ENCODE peak calls at places on chromosomes 11 and 22, in ten cellular contexts. I, A, V, J, D, G, Y, C, W and S are unnamed samples.

GRCh38 chr11:6443269-6444003 is 2.6 kb upstream of the HPX start:
- DNase-seq in I (peak; percentile 28), A (peak; percentile 45), V (peak; percentile 36), J (peak; percentile 38), D (peak; percentile 44), G (no peak), Y (peak; percentile 61), C (no peak), W (peak; percentile 82), S (peak; percentile 58)

GRCh38 chr11:127385071-127385470 is 384.5 kb upstream of the KIRREL3 start:
- DNase-seq in I (no peak), A (no peak), V (no peak), J (no peak), D (no peak), G (no peak), Y (no peak), C (no peak), W (no peak), S (no peak)

GRCh38 chr22:25153961-25154685 is 45.5 kb upstream of the CRYBB3 start:
- DNase-seq in I (peak; percentile 36), A (no peak), V (no peak), J (peak; percentile 11), D (peak; percentile 50), G (no peak), Y (peak; percentile 80), C (peak; percentile 86), W (peak; percentile 50), S (no peak)

GRCh38 chr11:9689721-9690120 is 25.8 kb downstream of the SWAP70 start:
- DNase-seq in I (no peak), A (no peak), V (no peak), J (no peak), D (no peak), G (no peak), Y (no peak), C (no peak), W (no peak), S (no peak)

GRCh38 chr11:119317592-119318239 is 786 bp upstream of the MCAM start:
- DNase-seq in I (no peak), A (no peak), V (no peak), J (no peak), D (no peak), G (no peak), Y (no peak), C (no peak), W (no peak), S (no peak)

GRCh38 chr11:13316528-13316961 is 39.0 kb downstream of the BMAL1 start:
- DNase-seq in I (no peak), A (no peak), V (no peak), J (peak; percentile 60), D (no peak), G (no peak), Y (no peak), C (no peak), W (peak; percentile 50), S (no peak)

GRCh38 chr11:15500643-15501042 is 385.9 kb downstream of the INSC start:
- DNase-seq in I (no peak), A (no peak), V (no peak), J (no peak), D (no peak), G (no peak), Y (no peak), C (no peak), W (no peak), S (no peak)

GRCh38 chr11:19276859-19277808 is 36.4 kb upstream of the E2F8 start:
- DNase-seq in I (peak; percentile 28), A (no peak), V (peak; percentile 67), J (no peak), D (no peak), G (no peak), Y (peak; percentile 75), C (no peak), W (peak; percentile 67), S (no peak)

DNA sequence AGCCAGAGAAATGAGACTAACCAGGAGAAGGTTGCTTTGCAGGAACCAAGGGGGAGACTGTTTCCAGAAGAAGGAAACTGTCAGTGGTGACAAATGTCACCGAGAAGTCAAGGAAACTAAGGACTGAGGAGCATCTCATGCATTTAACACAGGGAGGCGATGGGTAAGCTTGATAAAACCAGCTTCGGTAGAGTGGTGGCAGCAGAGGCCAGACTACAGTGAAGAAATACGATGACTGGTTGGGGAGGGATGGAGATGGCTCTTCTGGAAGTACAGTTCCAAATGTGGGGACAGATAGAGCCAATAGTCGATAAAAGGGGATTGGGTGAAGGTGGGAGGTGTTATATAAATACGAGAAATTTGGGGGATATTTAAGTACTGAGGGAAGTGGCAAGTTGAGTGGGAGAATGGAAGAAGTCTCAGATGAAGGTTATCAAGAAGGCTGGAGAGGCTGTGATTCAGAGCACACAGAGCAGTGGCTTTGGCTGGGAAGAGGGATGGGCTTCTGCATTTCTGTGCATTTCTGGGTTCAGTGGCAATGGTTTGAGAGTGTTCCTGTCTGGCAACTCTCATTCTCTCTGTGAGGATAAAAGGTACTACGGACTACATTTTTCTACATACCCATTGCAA is 29.2 kb downstream of the SC5D start:
- DNase-seq in I (no peak), A (no peak), V (peak; percentile 15), J (peak; percentile 16), D (no peak), G (no peak), Y (peak; percentile 49), C (no peak), W (peak; percentile 31), S (no peak)
- TF ChIP-seq CTCF in I (peak; percentile 72), A (peak; percentile 16), V (no peak), J (peak; percentile 57), D (peak; percentile 34), G (peak; percentile 36), Y (peak; percentile 38), C (peak; percentile 23), W (peak; percentile 39), S (peak; percentile 45)

GRCh38 chr11:17611503-17612220 is 64.6 kb downstream of the OTOG start:
- DNase-seq in I (no peak), A (no peak), V (no peak), J (no peak), D (no peak), G (no peak), Y (no peak), C (no peak), W (no peak), S (no peak)

GRCh38 chr11:17612221-17613188 is 65.4 kb downstream of the OTOG start:
- DNase-seq in I (no peak), A (no peak), V (no peak), J (no peak), D (no peak), G (no peak), Y (no peak), C (no peak), W (no peak), S (no peak)

GRCh38 chr11:17610402-17610894 is 63.4 kb downstream of the OTOG start:
- DNase-seq in I (no peak), A (no peak), V (no peak), J (no peak), D (no peak), G (no peak), Y (no peak), C (no peak), W (no peak), S (no peak)

GRCh38 chr11:17609536-17610401 is 62.7 kb downstream of the OTOG start:
- DNase-seq in I (no peak), A (no peak), V (no peak), J (no peak), D (no peak), G (no peak), Y (no peak), C (no peak), W (no peak), S (no peak)

DNA sequence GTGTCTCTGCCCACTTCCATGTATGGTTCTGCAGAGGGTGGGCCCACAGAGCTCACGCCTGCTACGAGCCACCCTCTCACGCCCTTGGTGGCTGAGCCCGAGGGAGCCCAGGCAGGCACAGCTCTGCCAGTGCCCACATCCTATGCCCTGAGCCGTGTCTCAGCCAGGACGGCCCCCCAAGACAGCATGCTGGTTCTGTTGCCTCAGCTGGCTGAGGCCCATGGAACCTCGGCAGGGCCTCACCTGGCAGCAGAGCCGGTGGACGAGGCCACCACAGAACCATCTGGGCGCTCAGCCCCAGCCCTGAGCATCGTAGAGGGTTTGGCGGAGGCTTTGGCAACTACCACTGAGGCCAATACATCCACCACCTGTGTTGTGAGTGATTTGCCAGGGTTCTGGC is 64.0 kb downstream of the OTOG start:
- DNase-seq in I (no peak), A (no peak), V (no peak), J (no peak), D (no peak), G (no peak), Y (no peak), C (no peak), W (no peak), S (no peak)
- TF ChIP-seq CTCF in I (no peak), A (no peak), V (no peak), J (no peak), D (no peak), G (no peak), Y (no peak), C (no peak), W (no peak), S (no peak)

GRCh38 chr11:78834886-78835285 is 260.2 kb upstream of the NARS2 start:
- DNase-seq in I (no peak), A (no peak), V (no peak), J (no peak), D (no peak), G (no peak), Y (no peak), C (no peak), W (no peak), S (no peak)

GRCh38 chr11:78833237-78833636 is 258.6 kb upstream of the NARS2 start:
- DNase-seq in I (no peak), A (no peak), V (no peak), J (no peak), D (no peak), G (no peak), Y (no peak), C (no peak), W (no peak), S (no peak)

GRCh38 chr11:78831571-78831970 is 256.9 kb upstream of the NARS2 start:
- DNase-seq in I (no peak), A (no peak), V (no peak), J (no peak), D (no peak), G (no peak), Y (no peak), C (no peak), W (no peak), S (no peak)

GRCh38 chr11:78830277-78830676 is 255.6 kb upstream of the NARS2 start:
- DNase-seq in I (no peak), A (no peak), V (no peak), J (no peak), D (no peak), G (no peak), Y (no peak), C (no peak), W (peak; percentile 38), S (no peak)

DNA sequence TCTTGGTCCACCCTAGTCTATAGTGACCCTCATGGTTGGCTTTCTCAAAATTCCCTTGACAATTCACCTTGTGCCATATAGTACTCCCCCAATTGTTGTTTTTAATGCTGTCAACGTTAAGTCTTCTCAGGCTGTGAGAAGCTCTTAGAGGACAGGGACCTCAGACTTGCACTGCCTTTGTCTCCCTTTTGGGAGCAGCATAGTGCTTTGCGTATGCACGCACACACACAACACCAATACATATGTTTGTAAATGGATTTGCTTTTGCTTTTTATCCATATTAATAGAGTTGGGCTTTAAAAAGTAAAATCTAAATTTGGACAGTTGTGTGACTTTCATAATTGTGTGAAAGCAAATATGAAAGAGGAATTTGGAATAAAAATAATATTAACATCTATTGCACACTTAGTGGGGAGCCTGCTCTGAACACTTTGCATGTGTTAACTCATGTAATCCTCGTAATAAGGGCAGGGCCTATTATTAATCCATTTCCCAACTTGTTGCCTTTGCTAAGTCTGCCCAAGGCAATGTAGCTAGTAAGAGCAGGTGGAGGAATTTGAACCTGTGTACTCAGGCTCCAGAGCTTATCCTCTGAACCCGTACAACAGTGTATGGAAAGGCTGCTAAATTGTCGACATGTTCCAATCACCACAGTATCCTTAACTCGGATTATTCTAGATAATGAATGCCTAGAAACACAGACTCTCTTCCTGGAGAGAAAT is 257.7 kb upstream of the NARS2 start:
- DNase-seq in I (no peak), A (no peak), V (peak; percentile 7), J (no peak), D (no peak), G (no peak), Y (no peak), C (no peak), W (peak; percentile 20), S (no peak)
- TF ChIP-seq CTCF in I (peak; percentile 21), A (no peak), V (peak; percentile 8), J (no peak), D (no peak), G (peak; percentile 13), Y (no peak), C (no peak), W (peak; percentile 30), S (no peak)

GRCh38 chr11:67238894-67239794 is 27.1 kb upstream of the GRK2 start:
- DNase-seq in I (no peak), A (no peak), V (no peak), J (no peak), D (no peak), G (no peak), Y (no peak), C (no peak), W (peak; percentile 22), S (no peak)

GRCh38 chr11:67240575-67241389 is 25.5 kb upstream of the GRK2 start:
- DNase-seq in I (peak; percentile 73), A (peak; percentile 79), V (peak; percentile 75), J (peak; percentile 87), D (peak; percentile 68), G (peak; percentile 37), Y (peak; percentile 82), C (peak; percentile 76), W (peak; percentile 82), S (peak; percentile 77)

GRCh38 chr11:67237574-67237973 is 28.7 kb upstream of the GRK2 start:
- DNase-seq in I (no peak), A (no peak), V (no peak), J (no peak), D (no peak), G (no peak), Y (no peak), C (no peak), W (no peak), S (no peak)

GRCh38 chr11:67242548-67242947 is 23.7 kb upstream of the GRK2 start:
- DNase-seq in I (no peak), A (no peak), V (no peak), J (no peak), D (no peak), G (no peak), Y (no peak), C (no peak), W (no peak), S (no peak)

GRCh38 chr11:67239795-67240574 is 26.3 kb upstream of the GRK2 start:
- DNase-seq in I (peak; percentile 96), A (peak; percentile 88), V (peak; percentile 97), J (peak; percentile 99), D (peak; percentile 97), G (peak; percentile 96), Y (peak; percentile 97), C (peak; percentile 97), W (peak; percentile 99), S (peak; percentile 96)
- TF ChIP-seq CTCF in I (peak; percentile 41), A (no peak), V (no peak), J (peak; percentile 47), D (no peak), G (no peak), Y (no peak), C (peak; percentile 22), W (peak; percentile 37), S (no peak)